ENCODE peak calls at places on chromosomes 12 and 14, in six cellular contexts. I is mesothelial cell of epicardium, O is A549, V is stomach, Z is Peyer's patch, Q is fibroblast of the aortic adventitia. X is an unnamed sample.

GRCh38 chr14:67618617-67619063 is 1.1 kb upstream of the ARG2 start:
- DNase-seq in O (peak; percentile 67), V (no peak), Q (peak; percentile 88), I (no peak), Z (no peak), X (no peak)

GRCh38 chr12:87160848-87161601 is 868.2 kb downstream of the C12orf50 start:
- DNase-seq in Q (no peak), V (no peak), O (no peak), I (no peak), Z (no peak), X (no peak)

GRCh38 chr12:120956579-120957360 is 21.6 kb upstream of the HNF1A start:
- DNase-seq in Z (peak; percentile 77), Q (no peak), V (no peak), O (no peak), I (no peak), X (no peak)

GRCh38 chr14:49545716-49546115 is 40.5 kb downstream of the RPS29 start:
- DNase-seq in V (no peak), O (no peak), I (no peak), Q (no peak), Z (no peak), X (no peak)

GRCh38 chr14:94320243-94320642 is 2.9 kb downstream of the SERPINA6 start:
- DNase-seq in V (no peak), Q (no peak), O (no peak), I (no peak), Z (peak; percentile 58), X (no peak)

GRCh38 chr14:32471183-32471582 is 142.1 kb downstream of the AKAP6 start:
- DNase-seq in O (no peak), Q (no peak), I (no peak), V (no peak), Z (no peak), X (no peak)

GRCh38 chr14:54603362-54603761 is 36.4 kb downstream of the SAMD4A start:
- DNase-seq in Q (peak; percentile 51), O (no peak), I (no peak), Z (no peak), V (no peak), X (no peak)

GRCh38 chr14:78425332-78425731 is 255.2 kb downstream of the NRXN3 start:
- DNase-seq in O (no peak), V (no peak), Z (no peak), I (no peak), Q (no peak), X (no peak)

GRCh38 chr12:10021342-10021741 is 9.1 kb upstream of the CLEC9A start:
- DNase-seq in Z (no peak), O (no peak), I (no peak), V (no peak), Q (no peak), X (no peak)

GRCh38 chr12:90908465-90908864 is 46.5 kb downstream of the CCER1 start:
- DNase-seq in Q (peak; percentile 87), I (no peak), O (no peak), Z (no peak), V (no peak), X (no peak)

GRCh38 chr12:108833355-108833733 is 24.0 kb downstream of the SSH1 start:
- DNase-seq in Z (no peak), V (no peak), Q (peak; percentile 96), I (no peak), O (peak; percentile 74), X (no peak)

GRCh38 chr14:96158735-96159134 is 45.9 kb upstream of the BDKRB2 start:
- DNase-seq in O (no peak), I (no peak), Q (no peak), V (peak; percentile 16), Z (peak; percentile 28), X (no peak)

GRCh38 chr12:104358353-104359003 is 54.9 kb downstream of the EID3 start:
- DNase-seq in I (no peak), Q (peak; percentile 75), O (no peak), Z (peak; percentile 89), V (peak; percentile 70), X (peak; percentile 35)

GRCh38 chr12:108228746-108229145 is 99.7 kb downstream of the WSCD2 start:
- DNase-seq in Z (no peak), Q (no peak), O (no peak), I (no peak), V (no peak), X (no peak)

GRCh38 chr12:122834229-122834920 is 882 bp upstream of the HIP1R start:
- DNase-seq in V (peak; percentile 64), O (peak; percentile 82), Z (peak; percentile 82), I (no peak), Q (peak; percentile 67), X (peak; percentile 14)

GRCh38 chr12:88255847-88256246 is 113.7 kb downstream of the TMTC3 start:
- DNase-seq in Z (no peak), V (no peak), Q (no peak), I (no peak), O (no peak), X (no peak)

GRCh38 chr12:6097384-6097783 is 27.1 kb downstream of the VWF start:
- DNase-seq in O (no peak), Z (peak; percentile 0), Q (peak; percentile 47), V (no peak), I (no peak), X (no peak)

GRCh38 chr12:45729233-45730115 is at the start of gene ARID2:
- DNase-seq in I (peak; percentile 55), Z (peak; percentile 86), O (no peak), V (peak; percentile 67), Q (peak; percentile 73), X (peak; percentile 75)

GRCh38 chr12:24561882-24562760 is 386.8 kb downstream of the BCAT1 start:
- DNase-seq in O (peak; percentile 17), Q (peak; percentile 51), I (peak; percentile 50), V (peak; percentile 47), Z (peak; percentile 56), X (peak; percentile 46)

GRCh38 chr12:31220061-31220460 is 105.9 kb downstream of the SINHCAF start:
- DNase-seq in V (no peak), Q (no peak), I (no peak), Z (no peak), O (no peak), X (no peak)

GRCh38 chr14:25833341-25834121 is 764.3 kb downstream of the NOVA1 start:
- DNase-seq in V (peak; percentile 27), Q (peak; percentile 64), Z (no peak), O (no peak), I (peak; percentile 31), X (no peak)

GRCh38 chr12:120363274-120363855 is 5.6 kb downstream of the MSI1 start:
- DNase-seq in V (no peak), Z (no peak), O (no peak), Q (no peak), I (no peak), X (no peak)

GRCh38 chr14:63134801-63135200 is 69.4 kb upstream of the RHOJ start:
- DNase-seq in O (no peak), Q (peak; percentile 14), V (no peak), I (no peak), Z (no peak), X (no peak)

GRCh38 chr12:41992692-41993215 is 151.9 kb downstream of the GXYLT1 start:
- DNase-seq in Z (no peak), I (no peak), O (no peak), Q (no peak), V (no peak), X (no peak)

GRCh38 chr14:21107360-21107781 is 6.5 kb downstream of the TMEM253 start:
- DNase-seq in V (no peak), Z (no peak), I (no peak), O (no peak), Q (peak; percentile 48), X (no peak)

GRCh38 chr14:58663494-58664111 is 25.8 kb downstream of the DACT1 start:
- DNase-seq in I (no peak), Z (no peak), V (no peak), Q (peak; percentile 80), O (no peak), X (no peak)

GRCh38 chr14:58668848-58669480 is 31.2 kb downstream of the DACT1 start:
- DNase-seq in V (no peak), I (no peak), Z (no peak), O (no peak), Q (no peak), X (no peak)

GRCh38 chr14:58666737-58667136 is 29.0 kb downstream of the DACT1 start:
- DNase-seq in V (no peak), O (no peak), Q (no peak), Z (no peak), I (no peak), X (no peak)

GRCh38 chr14:58667900-58668299 is 30.1 kb downstream of the DACT1 start:
- DNase-seq in V (no peak), Q (no peak), Z (no peak), O (no peak), I (no peak), X (no peak)

DNA sequence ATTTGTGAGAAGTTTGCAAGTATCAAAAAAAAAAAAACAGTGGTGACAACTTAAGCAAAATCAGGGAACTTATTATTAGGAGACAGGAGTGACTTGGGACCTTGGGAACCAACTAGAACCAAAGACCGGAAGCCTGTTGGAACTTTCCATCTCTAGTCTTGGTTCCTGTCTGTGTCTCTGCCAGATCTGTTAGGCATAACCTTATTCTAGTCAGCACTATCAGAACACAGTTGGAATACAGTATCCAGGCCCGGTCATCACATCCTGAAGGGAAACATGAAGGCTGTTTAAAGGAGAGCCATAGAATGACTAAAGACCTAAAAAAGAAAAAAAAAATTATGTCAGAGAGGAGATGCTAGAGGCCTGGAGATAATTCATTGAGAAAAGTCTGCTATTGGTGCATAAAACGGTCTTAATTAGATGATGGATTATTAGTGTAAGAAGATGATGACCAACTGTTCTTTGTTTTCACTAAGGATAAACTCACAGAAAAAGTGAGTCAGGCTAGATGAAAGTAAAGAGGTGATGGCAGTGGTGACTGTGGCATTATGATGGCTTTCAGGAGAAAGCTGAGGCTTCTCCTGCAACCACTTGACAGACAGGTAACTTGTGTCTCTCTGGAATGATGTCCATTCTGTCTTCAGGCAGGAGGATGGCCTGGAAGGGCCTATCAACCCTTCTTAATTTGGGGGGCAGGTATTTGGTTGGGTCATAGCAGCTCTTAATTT is 28.2 kb downstream of the DACT1 start:
- DNase-seq in Q (no peak), V (no peak), Z (no peak), O (no peak), I (no peak), X (no peak)
- TF ChIP-seq CTCF in Q (no peak), V (no peak), Z (no peak), O (no peak), I (no peak), X (no peak)

GRCh38 chr14:100369019-100369418 is 45.9 kb downstream of the SLC25A47 start:
- DNase-seq in Z (no peak), I (no peak), V (no peak), Q (no peak), O (no peak), X (no peak)
- TF ChIP-seq CTCF in Z (no peak), I (no peak), V (no peak), Q (no peak), O (no peak), X (no peak)

DNA sequence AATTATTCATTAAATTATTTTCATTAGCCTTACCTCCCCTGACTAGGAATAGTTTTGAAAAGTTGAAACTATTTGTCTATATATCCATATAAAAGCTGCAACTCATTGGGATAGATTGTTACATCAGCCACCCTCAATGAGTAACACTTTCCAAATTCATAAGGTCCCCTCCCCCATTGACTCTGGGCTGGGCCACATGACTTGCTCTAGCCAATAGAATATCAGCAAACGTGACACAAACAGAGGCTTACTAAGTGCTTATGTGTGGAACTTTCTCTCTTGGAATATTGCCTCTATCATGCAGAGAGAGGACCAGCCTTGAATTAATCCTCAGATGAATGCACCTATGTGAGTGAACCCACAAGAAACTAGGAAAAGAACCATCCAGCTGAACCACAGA is 213.7 kb downstream of the CCDC59 start:
- DNase-seq in O (no peak), I (no peak), V (no peak), Z (no peak), Q (no peak), X (no peak)
- TF ChIP-seq CTCF in O (no peak), I (no peak), V (no peak), Z (no peak), Q (no peak), X (no peak)

GRCh38 chr14:23362200-23362599 is 2.8 kb downstream of the EFS start:
- DNase-seq in O (no peak), V (no peak), Z (no peak), Q (peak; percentile 10), I (no peak), X (no peak)
- TF ChIP-seq CTCF in O (no peak), V (no peak), Z (no peak), Q (peak; percentile 15), I (no peak), X (no peak)